ENCODE peak calls at places on chromosomes 7 and 10, in five cellular contexts. D is neuronal stem cell, Z is psoas muscle, N is GM23338, Q is tibial artery. V is an unnamed sample. For H3K27me3, the result is how much of the 10 kb centered on the place peaks cover.

GRCh38 chr10:47062801-47063200 is 151.6 kb downstream of the PTPN20 start:
- DNase-seq in D (no peak), Z (no peak), N (peak), Q (no peak), V (no peak)

GRCh38 chr7:114648680-114649079 is 234.1 kb downstream of the FOXP2 start:
- DNase-seq in D (no peak), Z (no peak), N (no peak), Q (no peak), V (no peak)

GRCh38 chr7:108592633-108593277 is 23.1 kb downstream of the DNAJB9 start:
- DNase-seq in D (no peak), Z (no peak), N (no peak), Q (no peak), V (no peak)

GRCh38 chr7:78939669-78940068 is 513.8 kb downstream of the MAGI2 start:
- DNase-seq in D (no peak), Z (no peak), N (no peak), Q (no peak), V (no peak)

GRCh38 chr10:21534611-21535493 is 820 bp downstream of the MLLT10 start:
- DNase-seq in D (no peak), Z (peak), N (peak), Q (peak), V (peak)

GRCh38 chr7:79692015-79692414 is 238.5 kb upstream of the MAGI2 start:
- DNase-seq in D (no peak), Z (no peak), N (no peak), Q (no peak), V (no peak)

GRCh38 chr10:5961405-5962100 is 15.8 kb downstream of the IL15RA start:
- DNase-seq in D (no peak), Z (no peak), N (no peak), Q (no peak), V (no peak)

GRCh38 chr7:30914611-30915601 is 3.3 kb downstream of the AQP1 start:
- DNase-seq in D (no peak), Z (peak), N (no peak), Q (peak), V (no peak)

GRCh38 chr10:48399056-48399541 is 92.6 kb downstream of the MAPK8 start:
- DNase-seq in D (no peak), Z (no peak), N (peak), Q (no peak), V (no peak)

GRCh38 chr7:156585025-156585648 is 55.4 kb upstream of the RNF32 start:
- DNase-seq in D (no peak), Z (no peak), N (peak), Q (no peak), V (no peak)

GRCh38 chr7:97094531-97094930 is 23.0 kb upstream of the SDHAF3 start:
- DNase-seq in D (no peak), Z (no peak), N (no peak), Q (no peak), V (no peak)

GRCh38 chr10:123518765-123519164 is 147.4 kb upstream of the GPR26 start:
- DNase-seq in D (no peak), Z (no peak), N (no peak), Q (no peak), V (no peak)

GRCh38 chr10:11414314-11415038 is 197.0 kb downstream of the USP6NL start:
- DNase-seq in D (no peak), Z (no peak), N (no peak), Q (no peak), V (no peak)

GRCh38 chr7:150973571-150974451 is 4.3 kb downstream of the KCNH2 start:
- DNase-seq in D (no peak), Z (no peak), N (peak), Q (no peak), V (no peak)

GRCh38 chr7:38294926-38295325 is 21.5 kb upstream of the TARP start:
- DNase-seq in D (no peak), Z (no peak), N (no peak), Q (no peak), V (no peak)

GRCh38 chr7:69957661-69958060 is 359.4 kb downstream of the AUTS2 start:
- DNase-seq in D (no peak), Z (no peak), N (no peak), Q (no peak), V (no peak)

DNA sequence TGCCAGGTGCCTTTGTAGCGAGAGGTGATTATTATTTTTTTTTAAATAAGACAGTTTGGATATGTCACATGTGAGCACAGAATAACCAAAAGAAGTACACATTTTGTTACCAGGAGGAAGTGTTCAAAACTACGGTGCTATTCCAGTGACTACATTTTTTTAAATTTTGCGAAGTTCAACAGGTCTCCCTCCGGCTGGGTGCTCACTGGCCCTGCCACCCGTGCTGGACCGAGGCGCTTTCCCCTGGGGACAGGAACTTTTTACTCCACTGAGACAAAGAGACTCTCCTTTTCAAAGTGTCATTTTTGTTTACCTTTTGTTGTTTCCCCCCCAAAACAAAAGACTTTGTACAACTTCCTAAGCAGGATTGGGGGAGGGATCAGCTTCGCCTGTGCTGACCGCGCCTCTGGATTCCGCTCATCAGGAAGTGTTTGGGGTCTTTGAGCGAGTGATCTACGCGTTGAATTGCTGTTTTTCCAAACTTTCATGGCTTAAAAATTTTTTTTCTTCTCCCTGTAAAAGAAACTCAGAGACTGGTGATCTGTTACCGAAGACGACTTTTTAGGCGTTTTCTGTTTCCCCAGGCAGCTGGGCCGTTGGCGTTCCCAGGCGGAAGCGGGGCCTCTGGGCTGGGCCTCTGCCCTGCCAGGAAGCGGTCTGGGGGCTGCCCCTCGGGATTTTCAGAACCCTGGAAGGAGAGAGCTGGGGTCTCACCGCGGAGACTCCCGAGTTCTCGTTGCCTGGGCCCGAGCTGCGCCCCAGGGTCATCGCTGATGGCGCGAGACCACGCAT is 7.2 kb downstream of the EN2 start:
- DNase-seq in D (no peak), Z (no peak), N (no peak), Q (no peak), V (no peak)
- H3K27me3 ChIP-seq in D (under half), Z (half or more), N (half or more), Q (under half), V (under half)

GRCh38 chr7:3591150-3591549 is 290.1 kb downstream of the SDK1 start:
- DNase-seq in D (no peak), Z (no peak), N (no peak), Q (no peak), V (no peak)

GRCh38 chr7:3589756-3590155 is 288.7 kb downstream of the SDK1 start:
- DNase-seq in D (no peak), Z (no peak), N (no peak), Q (no peak), V (no peak)

GRCh38 chr7:3585826-3586225 is 284.8 kb downstream of the SDK1 start:
- DNase-seq in D (no peak), Z (no peak), N (peak), Q (no peak), V (no peak)

GRCh38 chr7:3591944-3592343 is 290.9 kb downstream of the SDK1 start:
- DNase-seq in D (no peak), Z (no peak), N (no peak), Q (no peak), V (no peak)

GRCh38 chr7:3588341-3588740 is 287.3 kb downstream of the SDK1 start:
- DNase-seq in D (no peak), Z (no peak), N (no peak), Q (no peak), V (no peak)
- H3K27me3 ChIP-seq in D (under half), Z (under half), N (under half), Q (under half), V (under half)

GRCh38 chr10:132489053-132489703 is 48.4 kb upstream of the INPP5A start:
- DNase-seq in D (no peak), Z (peak), N (no peak), Q (peak), V (no peak)
- H3K27me3 ChIP-seq in D (under half), Z (under half), N (under half), Q (under half), V (under half)

GRCh38 chr7:26061340-26062239 is 90.4 kb upstream of the NFE2L3 start:
- DNase-seq in D (peak), Z (peak), N (peak), Q (peak), V (peak)

GRCh38 chr7:26062240-26062603 is 89.8 kb upstream of the NFE2L3 start:
- DNase-seq in D (no peak), Z (no peak), N (peak), Q (no peak), V (no peak)

GRCh38 chr7:26070290-26070689 is 81.7 kb upstream of the NFE2L3 start:
- DNase-seq in D (no peak), Z (no peak), N (no peak), Q (no peak), V (no peak)

GRCh38 chr7:26066736-26067135 is 85.3 kb upstream of the NFE2L3 start:
- DNase-seq in D (no peak), Z (no peak), N (no peak), Q (no peak), V (no peak)

DNA sequence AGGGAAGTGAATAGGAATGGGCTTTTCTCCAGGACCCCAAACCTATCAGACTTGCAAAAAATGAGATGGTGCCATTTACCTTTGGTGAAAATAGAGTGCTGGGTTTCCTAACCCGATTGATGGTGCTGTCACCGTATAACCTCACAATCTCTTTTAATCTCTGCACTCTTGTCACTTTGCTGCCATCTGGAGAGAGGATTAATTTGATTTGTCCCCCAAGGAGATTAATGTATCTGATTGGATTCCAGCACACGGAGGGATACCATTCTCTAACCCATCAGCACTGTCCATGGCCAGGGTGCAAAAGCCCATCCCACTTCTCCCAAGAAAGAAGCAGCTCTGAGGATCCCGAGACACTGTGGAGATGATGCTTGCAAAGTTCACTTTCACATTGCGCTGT is 86.3 kb upstream of the NFE2L3 start:
- DNase-seq in D (no peak), Z (no peak), N (no peak), Q (no peak), V (no peak)
- H3K27me3 ChIP-seq in D (under half), Z (under half), N (under half), Q (under half), V (under half)

GRCh38 chr7:123054357-123055133 is 59.0 kb upstream of the TAS2R16 start:
- DNase-seq in D (no peak), Z (no peak), N (peak), Q (no peak), V (no peak)
- H3K27me3 ChIP-seq in D (under half), Z (under half), N (under half), Q (under half), V (under half)

DNA sequence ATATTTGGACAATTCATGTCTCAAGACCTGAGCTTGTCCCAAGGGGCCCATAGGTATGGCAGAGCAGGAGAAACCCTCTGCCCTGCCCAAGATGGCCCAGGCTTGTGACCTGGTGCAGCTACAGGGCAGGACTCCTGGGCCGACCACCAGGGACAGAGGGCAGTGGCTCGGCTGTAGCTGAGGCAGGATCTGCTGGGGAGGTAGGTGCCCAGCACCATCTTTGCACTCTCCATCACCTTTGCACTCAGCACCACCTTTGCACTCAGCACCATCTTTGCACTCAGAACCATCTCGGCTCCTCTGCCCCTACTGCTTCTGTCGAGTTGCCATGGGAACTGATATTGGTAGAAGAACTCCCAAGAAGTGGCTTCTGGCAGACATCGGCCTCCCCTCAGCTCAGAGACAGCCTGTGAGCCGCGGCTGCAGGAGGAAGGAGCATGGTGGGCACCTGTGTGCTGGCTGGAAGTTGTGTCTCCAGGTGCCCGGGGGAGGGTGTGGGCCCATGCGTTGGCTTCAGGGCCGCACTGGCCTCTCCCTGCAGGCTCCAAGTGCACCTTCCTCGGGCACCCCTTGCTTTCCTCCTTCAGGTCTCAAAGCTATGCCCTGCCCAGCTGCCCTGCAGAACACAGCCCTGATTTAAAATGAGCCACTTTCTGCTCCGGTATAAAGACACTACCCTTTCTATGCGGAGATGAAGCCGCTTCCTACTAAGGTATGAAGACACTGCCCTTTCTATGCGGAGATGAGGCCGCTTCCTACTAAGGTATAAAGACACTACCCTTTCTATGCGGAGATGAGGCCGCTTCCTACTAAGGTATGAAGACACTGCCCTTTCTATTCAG is 514.5 kb downstream of the PTPRN2 start:
- DNase-seq in D (no peak), Z (no peak), N (no peak), Q (no peak), V (no peak)
- H3K27me3 ChIP-seq in D (under half), Z (under half), N (under half), Q (under half), V (under half)

GRCh38 chr7:2660359-2661095 is 27.5 kb upstream of the AMZ1 start:
- DNase-seq in D (no peak), Z (no peak), N (no peak), Q (no peak), V (peak)

GRCh38 chr7:2659556-2660358 is 28.0 kb downstream of the TTYH3 start:
- DNase-seq in D (no peak), Z (no peak), N (no peak), Q (no peak), V (no peak)

GRCh38 chr7:2662273-2663120 is 25.5 kb upstream of the AMZ1 start:
- DNase-seq in D (no peak), Z (no peak), N (no peak), Q (no peak), V (no peak)

GRCh38 chr7:2661602-2662272 is 26.3 kb upstream of the AMZ1 start:
- DNase-seq in D (no peak), Z (no peak), N (peak), Q (no peak), V (no peak)

GRCh38 chr7:2661096-2661449 is 26.9 kb upstream of the AMZ1 start:
- DNase-seq in D (no peak), Z (no peak), N (no peak), Q (no peak), V (no peak)
- H3K27me3 ChIP-seq in D (under half), Z (under half), N (under half), Q (under half), V (under half)